ENCODE peak calls at places on chromosomes 7 and 10, in five cellular contexts. B is activated CD8-positive, alpha-beta memory T cell treated with anti-CD3 and anti-CD28 coated beads for 48 hours; C is foreskin fibroblast; Y is left ventricle myocardium inferior; G is activated T-helper 9 cell treated with anti-CD3 and anti-CD28 coated beads, Interleukin-2, amount 50 U/mL, for 16 hours. N is an unnamed sample.

GRCh38 chr7:105664816-105665525 is 83.7 kb upstream of the EFCAB10 start:
- DNase-seq in Y (no peak), C (no peak), B (no peak), G (no peak), N (peak)

GRCh38 chr10:789831-790701 is 100.6 kb upstream of the DIP2C start:
- DNase-seq in Y (no peak), B (no peak), C (no peak), G (no peak), N (no peak)

GRCh38 chr7:22771829-22772228 is 44.8 kb downstream of the IL6 start:
- DNase-seq in Y (no peak), B (no peak), G (no peak), C (no peak), N (no peak)

GRCh38 chr10:24465899-24466615 is 257.1 kb downstream of the KIAA1217 start:
- DNase-seq in B (no peak), Y (no peak), C (peak), G (peak), N (no peak)

GRCh38 chr10:45154481-45154880 is 153.8 kb downstream of the ZNF22 start:
- DNase-seq in Y (no peak), B (no peak), G (no peak), C (peak), N (no peak)

GRCh38 chr10:51530540-51530939 is 168.9 kb downstream of the CSTF2T start:
- DNase-seq in Y (peak), C (no peak), G (no peak), B (no peak), N (no peak)

GRCh38 chr10:10498781-10499180 is 518.9 kb upstream of the CELF2 start:
- DNase-seq in C (peak), Y (no peak), B (no peak), G (no peak), N (no peak)

GRCh38 chr10:99807786-99808185 is 25.3 kb downstream of the ABCC2 start:
- DNase-seq in C (no peak), Y (no peak), G (no peak), B (no peak), N (no peak)

GRCh38 chr10:119651514-119652327 is 541 bp downstream of the BAG3 start:
- DNase-seq in Y (peak), B (no peak), C (no peak), G (peak), N (no peak)

GRCh38 chr10:14481752-14482151 is 151.0 kb upstream of the FRMD4A start:
- DNase-seq in C (no peak), Y (no peak), G (no peak), B (no peak), N (no peak)

GRCh38 chr7:81594767-81595166 is 175.1 kb downstream of the HGF start:
- DNase-seq in B (no peak), Y (peak), C (peak), G (no peak), N (no peak)

GRCh38 chr10:116112232-116113231 is 160.5 kb downstream of the GFRA1 start:
- DNase-seq in C (no peak), G (no peak), B (no peak), Y (no peak), N (no peak)

GRCh38 chr7:31443457-31443856 is 70.4 kb upstream of the ITPRID1 start:
- DNase-seq in Y (no peak), B (no peak), C (no peak), G (no peak), N (no peak)

GRCh38 chr10:50809596-50809995 is 69.9 kb downstream of the ASAH2B start:
- DNase-seq in C (peak), Y (no peak), B (no peak), G (no peak), N (no peak)

GRCh38 chr10:5305374-5305773 is 59.4 kb upstream of the UCN3 start:
- DNase-seq in C (peak), G (no peak), Y (no peak), B (no peak), N (no peak)

GRCh38 chr7:121442845-121443244 is 46.7 kb upstream of the FAM3C start:
- DNase-seq in Y (no peak), C (no peak), G (no peak), B (no peak), N (no peak)

GRCh38 chr7:107078517-107078966 is 34.0 kb downstream of the PRKAR2B start:
- DNase-seq in Y (no peak), B (no peak), G (no peak), C (peak), N (peak)

GRCh38 chr7:122018032-122018431 is 126.0 kb downstream of the AASS start:
- DNase-seq in G (no peak), Y (no peak), B (no peak), C (no peak), N (no peak)

GRCh38 chr7:10122573-10123100 is 851.0 kb upstream of the PHF14 start:
- DNase-seq in B (no peak), C (no peak), Y (peak), G (no peak), N (no peak)

GRCh38 chr7:99499356-99499712 is 747 bp downstream of the ZNF394 start:
- DNase-seq in C (no peak), G (no peak), B (no peak), Y (no peak), N (no peak)

GRCh38 chr7:137816696-137817320 is 30.0 kb downstream of the DGKI start:
- DNase-seq in Y (no peak), C (peak), B (no peak), G (no peak), N (no peak)

GRCh38 chr7:155792315-155792960 is 19.8 kb downstream of the SHH start:
- DNase-seq in C (no peak), Y (no peak), B (no peak), G (no peak), N (no peak)

N was measured in NCI-H187 treated with DMSO at 0.1 percent for 48 hours.